ENCODE peak calls at places on chromosomes 1 and 21, in nine cellular contexts. T is MM.1S, B is GM13977, H is GM20000, P is GM12865, N is H9, J is AG09319, E is astrocyte of the cerebellum, F is left lung. D is an unnamed sample.

GRCh38 chr1:223733898-223734852 is 21.8 kb downstream of the CAPN2 start:
- DNase-seq in N (no peak), T (no peak), J (no peak), H (no peak), B (no peak), P (no peak), F (no peak), E (no peak), D (no peak)

GRCh38 chr1:180571060-180571831 is 12.5 kb downstream of the OVAAL start:
- DNase-seq in N (no peak), E (no peak), F (no peak), J (no peak), P (no peak), B (no peak), H (no peak), T (no peak), D (no peak)

GRCh38 chr1:3827813-3828307 is 29.2 kb downstream of the CEP104 start:
- DNase-seq in B (no peak), H (no peak), J (no peak), F (no peak), E (no peak), P (no peak), N (peak), T (no peak), D (no peak)

GRCh38 chr1:106875622-106876021 is 180.9 kb upstream of the PRMT6 start:
- DNase-seq in B (peak), E (no peak), H (no peak), P (no peak), T (no peak), J (no peak), N (no peak), F (no peak), D (peak)

GRCh38 chr21:44485254-44485793 is 30.0 kb downstream of the LRRC3 start:
- DNase-seq in E (no peak), T (no peak), H (no peak), F (no peak), P (no peak), J (no peak), N (peak), B (no peak), D (no peak)

GRCh38 chr1:174815036-174815435 is 184.7 kb upstream of the CACYBP start:
- DNase-seq in H (peak), J (no peak), F (no peak), N (no peak), B (peak), P (peak), T (peak), E (no peak), D (no peak)

GRCh38 chr1:39150779-39151178 is 53.7 kb upstream of the MACF1 start:
- DNase-seq in F (no peak), B (no peak), P (no peak), E (no peak), H (no peak), T (no peak), J (no peak), N (no peak), D (no peak)

GRCh38 chr1:210677533-210677932 is 348.8 kb downstream of the HHAT start:
- DNase-seq in F (no peak), B (no peak), J (no peak), H (no peak), N (no peak), E (no peak), T (peak), P (peak), D (no peak)

GRCh38 chr1:63746129-63746864 is 27.5 kb upstream of the ROR1 start:
- DNase-seq in F (no peak), J (no peak), T (no peak), P (no peak), N (peak), B (no peak), E (peak), H (no peak), D (no peak)

GRCh38 chr1:117615474-117615873 is 9.6 kb downstream of the TENT5C start:
- DNase-seq in T (peak), N (no peak), H (no peak), F (no peak), P (peak), J (no peak), B (no peak), E (no peak), D (no peak)

GRCh38 chr21:33261635-33262034 is 4.5 kb upstream of the IL10RB start:
- DNase-seq in P (peak), E (peak), T (peak), N (no peak), J (no peak), B (no peak), F (no peak), H (no peak), D (no peak)

GRCh38 chr21:39319814-39320332 is 6.4 kb upstream of the BRWD1 start:
- DNase-seq in P (no peak), E (no peak), N (no peak), J (no peak), B (no peak), T (no peak), H (no peak), F (no peak), D (no peak)

GRCh38 chr1:236103646-236104218 is 38.6 kb upstream of the GPR137B start:
- DNase-seq in J (no peak), B (peak), E (peak), H (peak), P (peak), F (no peak), T (peak), N (peak), D (peak)

GRCh38 chr1:18149113-18149641 is 41.6 kb downstream of the IGSF21 start:
- DNase-seq in T (no peak), P (no peak), F (no peak), B (no peak), E (no peak), H (no peak), N (peak), J (no peak), D (no peak)

GRCh38 chr21:42636535-42636914 is 16.9 kb upstream of the PDE9A start:
- DNase-seq in H (no peak), T (no peak), F (no peak), E (no peak), J (peak), P (no peak), B (no peak), N (no peak), D (no peak)

GRCh38 chr21:34517491-34518245 is 5.7 kb upstream of the KCNE1 start:
- DNase-seq in N (no peak), B (no peak), H (no peak), F (no peak), E (no peak), J (no peak), P (peak), T (peak), D (no peak)

GRCh38 chr1:38577937-38578443 is 281.6 kb downstream of the RRAGC start:
- DNase-seq in F (no peak), N (no peak), E (no peak), J (no peak), H (no peak), B (no peak), P (no peak), T (no peak), D (no peak)

GRCh38 chr1:1005774-1006304 is 5.9 kb upstream of the HES4 start:
- DNase-seq in T (no peak), B (no peak), E (no peak), H (no peak), J (no peak), N (no peak), P (no peak), F (peak), D (no peak)

GRCh38 chr1:225424562-225425210 is 3.2 kb downstream of the LBR start:
- DNase-seq in F (no peak), N (no peak), T (no peak), E (no peak), B (no peak), J (no peak), H (no peak), P (no peak), D (no peak)

GRCh38 chr1:118204648-118205047 is 19.6 kb upstream of the SPAG17 start:
- DNase-seq in B (no peak), N (no peak), P (no peak), T (no peak), J (no peak), H (no peak), E (no peak), F (no peak), D (no peak)

GRCh38 chr1:15198684-15199083 is 45.1 kb downstream of the TMEM51 start:
- DNase-seq in N (no peak), H (no peak), J (no peak), T (no peak), B (no peak), E (no peak), P (no peak), F (no peak), D (no peak)

GRCh38 chr21:44018813-44019567 is 6.9 kb downstream of the TRAPPC10 start:
- DNase-seq in F (no peak), N (no peak), H (no peak), B (no peak), P (peak), T (no peak), E (no peak), J (no peak), D (no peak)

GRCh38 chr1:164635074-164635783 is 76.2 kb downstream of the PBX1 start:
- DNase-seq in E (no peak), T (no peak), F (no peak), H (no peak), N (no peak), P (no peak), B (no peak), J (no peak), D (no peak)

GRCh38 chr1:55640708-55641473 is 425.7 kb upstream of the USP24 start:
- DNase-seq in T (peak), P (peak), H (peak), E (no peak), B (peak), N (no peak), J (no peak), F (no peak), D (peak)

GRCh38 chr1:38454749-38455441 is 404.7 kb downstream of the RRAGC start:
- DNase-seq in H (no peak), B (no peak), E (no peak), F (no peak), J (no peak), P (no peak), T (no peak), N (no peak), D (no peak)

GRCh38 chr1:210252621-210253041 is 20.0 kb downstream of the SERTAD4 start:
- DNase-seq in T (peak), F (peak), P (no peak), N (peak), J (no peak), E (no peak), H (no peak), B (no peak), D (no peak)

GRCh38 chr1:21262282-21263051 is 27.8 kb downstream of the ECE1 start:
- DNase-seq in H (no peak), B (no peak), T (no peak), F (no peak), P (no peak), E (peak), N (peak), J (peak), D (no peak)

GRCh38 chr1:90924982-90925381 is 96.9 kb downstream of the ZNF644 start:
- DNase-seq in N (peak), E (no peak), P (no peak), T (no peak), B (no peak), F (no peak), H (no peak), J (no peak), D (no peak)

GRCh38 chr1:25035523-25036116 is 105.5 kb upstream of the RUNX3 start:
- DNase-seq in T (no peak), B (no peak), N (no peak), P (no peak), F (no peak), H (no peak), J (no peak), E (no peak), D (no peak)

GRCh38 chr1:1665815-1666251 is 7.0 kb upstream of the CDK11B start:
- DNase-seq in P (no peak), H (no peak), T (no peak), F (peak), E (no peak), J (no peak), B (peak), N (peak), D (peak)

DNA sequence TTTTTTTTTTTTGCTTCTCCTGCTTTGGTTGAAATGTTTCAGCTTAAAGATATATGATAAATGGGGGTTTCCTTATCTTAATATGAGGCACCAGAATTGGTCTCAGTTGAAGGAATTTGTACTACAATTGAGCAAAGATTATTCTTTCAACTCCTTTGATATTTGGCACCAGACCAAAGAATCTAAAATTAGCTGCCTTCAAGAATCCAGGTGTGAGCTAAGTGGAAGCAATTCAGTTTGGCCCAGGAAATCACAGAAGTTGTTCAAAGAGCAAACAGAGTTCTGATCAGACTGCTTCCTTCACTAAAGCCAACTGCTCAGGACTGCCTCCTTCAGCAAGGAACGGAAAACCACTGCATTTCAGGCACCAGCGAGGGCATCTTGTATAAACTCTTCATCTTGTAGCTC is 68.3 kb upstream of the BCAR3 start:
- DNase-seq in F (no peak), H (peak), B (peak), E (no peak), J (no peak), T (peak), N (peak), P (peak), D (peak)
- TF ChIP-seq CTCF in F (no peak), H (no peak), B (peak), E (peak), J (no peak), T (no peak), N (peak), P (peak), D (no peak)

GRCh38 chr1:242525360-242525722 is 844 bp upstream of the PLD5 start:
- DNase-seq in E (no peak), B (no peak), H (no peak), P (no peak), F (no peak), J (no peak), N (no peak), T (no peak), D (no peak)

GRCh38 chr1:242522304-242522945 is 2.1 kb downstream of the PLD5 start:
- DNase-seq in T (no peak), H (no peak), E (no peak), N (no peak), J (no peak), P (no peak), B (peak), F (no peak), D (no peak)

GRCh38 chr1:242523282-242523967 is 1.1 kb downstream of the PLD5 start:
- DNase-seq in H (peak), J (no peak), F (peak), P (no peak), E (no peak), T (no peak), B (peak), N (peak), D (no peak)

GRCh38 chr1:242524571-242525359 is at the start of gene PLD5:
- DNase-seq in P (no peak), N (peak), J (no peak), E (no peak), T (peak), F (peak), H (peak), B (no peak), D (no peak)

GRCh38 chr1:242523968-242524570 is 428 bp downstream of the PLD5 start:
- DNase-seq in T (peak), J (no peak), B (peak), H (peak), F (peak), P (no peak), E (no peak), N (peak), D (peak)
- TF ChIP-seq CTCF in T (no peak), J (no peak), B (no peak), H (no peak), F (no peak), P (no peak), E (no peak), N (peak), D (no peak)

GRCh38 chr1:214422137-214422671 is 129.2 kb downstream of the PTPN14 start:
- DNase-seq in N (no peak), E (no peak), F (no peak), J (no peak), T (no peak), P (no peak), H (no peak), B (no peak), D (no peak)
- TF ChIP-seq CTCF in N (no peak), E (no peak), F (no peak), J (no peak), T (no peak), P (no peak), H (no peak), B (no peak), D (no peak)

GRCh38 chr1:75265792-75266191 is 131.6 kb downstream of the LHX8 start:
- DNase-seq in E (peak), B (peak), T (peak), F (no peak), P (peak), N (no peak), H (peak), J (peak), D (peak)
- TF ChIP-seq CTCF in E (peak), B (peak), T (peak), F (peak), P (peak), N (peak), H (no peak), J (peak), D (peak)

D was measured in GM10248.